ENCODE peak calls at places on chromosomes 2 and 18, in five cellular contexts. U is adipocyte, A is A549, N is astrocyte of the spinal cord, H is ovary. Y is an unnamed sample.

GRCh38 chr2:74597456-74597855 is 42.9 kb downstream of the DOK1 start:
- DNase-seq in H (no peak), N (no peak), A (no peak), U (no peak), Y (no peak)

GRCh38 chr2:7012141-7012809 is 95.1 kb downstream of the RNF144A start:
- DNase-seq in H (no peak), N (peak), U (peak), A (no peak), Y (no peak)

GRCh38 chr2:234851451-234851850 is 100.4 kb upstream of the SH3BP4 start:
- DNase-seq in H (no peak), U (no peak), A (no peak), N (no peak), Y (no peak)

GRCh38 chr2:234592541-234592940 is 95.7 kb upstream of the ARL4C start:
- DNase-seq in U (no peak), A (no peak), H (no peak), N (no peak), Y (no peak)

GRCh38 chr18:79199691-79200374 is 130.6 kb downstream of the ATP9B start:
- DNase-seq in H (no peak), N (peak), U (no peak), A (no peak), Y (peak)

GRCh38 chr2:70870790-70871189 is 35.2 kb upstream of the CD207 start:
- DNase-seq in A (no peak), U (no peak), H (no peak), N (no peak), Y (no peak)

GRCh38 chr18:5167827-5168226 is 29.2 kb downstream of the AKAIN1 start:
- DNase-seq in A (no peak), H (no peak), U (no peak), N (no peak), Y (no peak)

GRCh38 chr2:1591978-1592907 is 152.1 kb downstream of the PXDN start:
- DNase-seq in A (peak), U (no peak), H (peak), N (peak), Y (peak)

GRCh38 chr2:168758970-168759820 is 43.2 kb upstream of the NOSTRIN start:
- DNase-seq in N (peak), H (peak), A (peak), U (peak), Y (peak)

GRCh38 chr18:24427484-24427883 is 1.0 kb downstream of the IMPACT start:
- DNase-seq in U (peak), H (no peak), A (no peak), N (peak), Y (peak)

GRCh38 chr18:49345931-49346696 is 114.3 kb downstream of the DYM start:
- DNase-seq in N (no peak), H (no peak), A (no peak), U (no peak), Y (no peak)

GRCh38 chr2:151766421-151767153 is 32.3 kb upstream of the NEB start:
- DNase-seq in H (no peak), A (no peak), U (no peak), N (no peak), Y (no peak)

GRCh38 chr2:161915121-161915520 is 158.9 kb downstream of the DPP4 start:
- DNase-seq in N (no peak), H (no peak), A (no peak), U (peak), Y (no peak)

GRCh38 chr2:217790681-217791392 is 212.0 kb downstream of the TNS1 start:
- DNase-seq in U (peak), A (no peak), N (peak), H (peak), Y (peak)

GRCh38 chr2:224833986-224834385 is 117.8 kb upstream of the CCDC195 start:
- DNase-seq in H (no peak), U (no peak), N (no peak), A (no peak), Y (peak)

GRCh38 chr2:48356701-48357322 is 173.1 kb upstream of the STON1 start:
- DNase-seq in N (peak), A (no peak), U (peak), H (no peak), Y (no peak)

GRCh38 chr2:144550084-144550483 is 30.2 kb upstream of the ZEB2 start:
- DNase-seq in N (no peak), U (no peak), A (no peak), H (no peak), Y (no peak)

GRCh38 chr18:595068-595467 is 1.7 kb upstream of the CLUL1 start:
- DNase-seq in U (no peak), N (no peak), H (no peak), A (no peak), Y (no peak)

GRCh38 chr18:79022603-79023002 is 43.0 kb downstream of the SALL3 start:
- DNase-seq in A (no peak), U (no peak), N (no peak), H (no peak), Y (no peak)

GRCh38 chr18:31297248-31297647 is 20.7 kb upstream of the DSG1 start:
- DNase-seq in A (no peak), H (no peak), U (no peak), N (no peak), Y (peak)

GRCh38 chr2:50346586-50347351 is 685.2 kb downstream of the NRXN1 start:
- DNase-seq in N (no peak), A (no peak), U (peak), H (no peak), Y (no peak)

GRCh38 chr2:48483506-48483905 is 46.4 kb upstream of the STON1 start:
- DNase-seq in A (no peak), H (no peak), U (peak), N (peak), Y (no peak)

GRCh38 chr2:118059919-118060478 is 28.3 kb upstream of the INSIG2 start:
- DNase-seq in U (peak), A (no peak), N (peak), H (no peak), Y (no peak)

GRCh38 chr2:217593732-217594131 is 409.1 kb downstream of the TNS1 start:
- DNase-seq in U (no peak), H (no peak), A (no peak), N (no peak), Y (no peak)

GRCh38 chr2:173522356-173522755 is 167.7 kb downstream of the CDCA7 start:
- DNase-seq in A (no peak), H (no peak), N (no peak), U (no peak), Y (no peak)

GRCh38 chr18:7565677-7566076 is 1.4 kb upstream of the PTPRM start:
- DNase-seq in A (no peak), U (peak), H (no peak), N (no peak), Y (no peak)
- H3K4me3 ChIP-seq in A (no peak), U (peak), H (no peak), N (no peak), Y (no peak)

DNA sequence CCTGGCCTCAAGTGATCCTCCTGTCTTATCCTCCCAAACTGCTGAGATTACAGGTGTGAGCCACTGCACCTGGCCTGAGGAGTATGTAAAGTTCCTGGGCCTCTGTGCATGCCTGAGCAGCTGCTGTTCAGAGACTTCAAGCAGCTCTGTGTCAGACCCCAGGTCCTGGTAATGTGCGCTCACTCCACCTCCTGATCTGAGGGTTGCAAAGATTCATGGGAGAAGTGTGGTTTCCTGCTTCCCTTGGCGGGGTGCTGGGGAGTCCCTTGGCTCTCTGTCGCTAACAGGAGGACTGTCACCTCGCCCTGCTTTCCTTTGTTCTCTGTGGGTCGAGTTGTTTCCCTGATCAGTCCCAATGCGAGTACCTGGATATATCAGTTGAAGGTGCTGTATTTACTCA is 8.6 kb upstream of the IL36A start:
- DNase-seq in H (no peak), A (no peak), U (no peak), N (no peak), Y (no peak)
- H3K4me3 ChIP-seq in H (no peak), A (no peak), U (no peak), N (no peak), Y (no peak)

GRCh38 chr2:10028988-10029874 is 14.1 kb upstream of the KLF11 start:
- DNase-seq in N (peak), A (no peak), H (no peak), U (no peak), Y (peak)
- H3K4me3 ChIP-seq in N (no peak), A (no peak), H (no peak), U (no peak), Y (no peak)

DNA sequence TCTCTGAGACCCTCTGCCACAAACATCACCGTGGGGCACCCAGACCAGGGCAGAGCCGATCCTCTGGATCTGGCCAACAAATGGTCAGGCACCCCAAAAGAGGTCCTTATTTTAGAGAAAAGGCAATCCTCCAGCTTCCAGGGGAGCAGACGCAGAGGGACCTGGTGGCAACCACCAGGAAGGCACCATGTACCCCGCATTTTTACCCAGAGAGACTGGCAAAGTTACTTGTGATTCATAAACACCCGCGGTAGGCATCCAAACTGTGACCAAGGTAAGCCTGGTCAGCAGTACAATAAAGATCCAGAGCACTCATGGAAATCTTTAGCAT is 10.5 kb downstream of the LIMS2 start:
- DNase-seq in N (no peak), A (no peak), H (no peak), U (no peak), Y (no peak)
- H3K4me3 ChIP-seq in N (no peak), A (no peak), H (peak), U (no peak), Y (no peak)

GRCh38 chr2:176174382-176174834 is 14.1 kb upstream of the HOXD1 start:
- DNase-seq in N (no peak), A (no peak), H (peak), U (no peak), Y (no peak)
- H3K4me3 ChIP-seq in N (peak), A (no peak), H (peak), U (peak), Y (no peak)

GRCh38 chr2:240440251-240440650 is 4.8 kb downstream of the GPC1 start:
- DNase-seq in N (no peak), H (no peak), A (no peak), U (no peak), Y (no peak)

GRCh38 chr2:240437181-240437860 is 1.9 kb downstream of the GPC1 start:
- DNase-seq in U (no peak), A (no peak), N (no peak), H (peak), Y (no peak)

GRCh38 chr2:240437861-240438809 is 2.7 kb downstream of the GPC1 start:
- DNase-seq in U (peak), A (peak), N (peak), H (peak), Y (peak)

GRCh38 chr2:240439698-240440151 is 4.3 kb downstream of the GPC1 start:
- DNase-seq in A (no peak), U (no peak), N (no peak), H (peak), Y (no peak)

DNA sequence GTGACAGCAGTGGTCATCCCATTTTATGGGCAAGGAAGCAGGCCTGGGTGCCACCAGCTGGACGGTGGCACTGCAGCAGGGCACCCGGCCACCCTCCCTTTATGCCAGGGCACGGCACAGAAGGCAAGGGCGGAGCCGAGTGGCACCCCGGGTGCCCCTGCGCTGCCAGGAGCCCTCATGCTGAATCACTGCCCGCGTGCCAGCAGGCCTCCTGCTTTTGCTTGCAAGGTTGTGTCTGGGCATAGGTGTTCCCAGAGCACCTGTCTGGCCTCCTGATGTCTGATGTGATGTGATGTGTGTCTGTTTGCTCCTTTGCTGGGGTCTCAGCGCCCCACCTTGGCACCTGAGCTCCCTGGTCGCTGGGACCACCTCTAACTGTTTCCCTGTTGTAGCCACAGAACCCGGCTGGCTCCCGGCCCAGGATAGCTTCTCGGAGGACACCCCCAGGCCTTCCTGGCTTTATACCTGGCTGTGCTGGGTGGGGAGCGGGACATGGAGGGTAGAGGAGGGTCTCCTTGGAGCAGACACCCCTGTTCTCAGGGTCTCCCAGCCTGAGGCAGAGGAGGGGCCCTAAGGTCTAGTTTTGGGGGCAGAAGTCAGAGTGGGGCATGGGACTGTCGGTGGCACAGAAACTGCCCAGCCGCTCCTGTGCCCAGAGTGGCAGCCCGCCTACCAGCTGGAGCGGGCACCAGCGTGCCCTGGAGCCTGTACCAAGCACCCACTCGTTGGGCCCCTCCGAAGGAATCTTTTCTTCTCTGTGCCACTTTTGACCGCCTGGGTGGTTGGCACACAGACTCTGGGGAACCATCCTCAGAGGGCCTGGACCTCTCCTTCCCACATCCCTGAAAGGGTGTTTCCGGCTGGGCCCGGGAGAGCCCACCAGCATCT is 3.6 kb downstream of the GPC1 start:
- DNase-seq in H (peak), U (no peak), N (no peak), A (no peak), Y (no peak)
- H3K4me3 ChIP-seq in H (no peak), U (peak), N (no peak), A (no peak), Y (peak)

DNA sequence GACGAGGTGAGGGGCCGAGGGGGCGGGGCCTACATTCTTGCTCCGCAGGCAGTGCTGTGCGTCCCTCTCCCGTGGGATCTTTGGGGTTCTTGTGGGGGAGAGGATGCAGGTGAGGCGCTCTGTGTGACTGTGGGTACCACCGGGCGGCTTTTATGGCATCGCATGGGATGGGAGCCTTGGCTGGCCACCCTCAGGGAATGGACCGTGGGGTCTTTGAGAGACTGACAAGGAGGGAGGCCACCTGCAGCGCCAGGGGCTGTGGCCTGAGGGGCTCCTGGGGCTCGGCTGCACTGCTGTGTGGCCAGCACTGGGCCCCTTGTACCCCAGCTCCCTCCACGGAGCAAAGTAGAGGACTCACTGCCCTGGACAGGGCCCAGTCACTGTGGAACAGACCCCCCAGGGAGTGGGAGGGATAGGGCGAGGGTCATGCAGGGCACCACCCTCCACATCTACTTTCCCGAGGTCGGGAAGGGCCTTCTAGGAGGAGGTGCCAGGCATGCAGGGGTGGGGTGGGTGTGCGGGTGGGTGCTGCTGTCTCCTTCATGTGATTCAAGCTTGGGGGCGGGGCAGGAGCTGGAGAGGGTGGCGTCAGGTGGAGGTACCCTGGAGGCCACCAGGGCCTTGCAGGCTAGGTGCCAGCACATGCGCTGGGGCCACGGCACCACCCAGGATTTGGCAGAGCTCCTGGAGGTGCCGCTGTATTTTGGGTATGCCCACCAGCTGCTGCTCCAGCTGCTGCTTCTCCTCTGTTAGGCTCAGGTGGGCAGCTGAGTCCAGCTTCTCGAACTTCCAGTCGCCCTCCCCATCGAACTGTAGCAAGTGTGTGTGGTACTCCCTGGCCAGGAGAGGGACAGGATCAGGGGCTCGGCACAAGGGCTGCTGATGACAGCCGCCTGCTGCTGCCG is 1072.4 kb downstream of the RPIA start:
- DNase-seq in N (no peak), H (peak), U (no peak), A (no peak), Y (no peak)
- H3K4me3 ChIP-seq in N (no peak), H (no peak), U (no peak), A (no peak), Y (no peak)

GRCh38 chr2:172430671-172431070 is 3.3 kb downstream of the ITGA6 start:
- DNase-seq in U (no peak), A (no peak), N (no peak), H (no peak), Y (peak)

GRCh38 chr2:172430027-172430426 is 2.6 kb downstream of the ITGA6 start:
- DNase-seq in N (no peak), U (no peak), A (no peak), H (no peak), Y (no peak)

GRCh38 chr2:172427990-172428840 is 829 bp downstream of the ITGA6 start:
- DNase-seq in N (peak), U (peak), A (peak), H (peak), Y (no peak)

GRCh38 chr2:172428841-172429173 is 1.4 kb downstream of the ITGA6 start:
- DNase-seq in H (no peak), U (no peak), N (no peak), A (no peak), Y (no peak)

GRCh38 chr2:172429351-172429968 is 2.1 kb downstream of the ITGA6 start:
- DNase-seq in N (peak), A (no peak), U (no peak), H (no peak), Y (peak)
- H3K4me3 ChIP-seq in N (peak), A (peak), U (peak), H (peak), Y (peak)

GRCh38 chr2:64651590-64651989 is 2.1 kb downstream of the SERTAD2 start:
- DNase-seq in U (no peak), A (no peak), H (no peak), N (no peak), Y (no peak)
- H3K4me3 ChIP-seq in U (peak), A (peak), H (peak), N (no peak), Y (peak)

Y was measured in epithelial cell of esophagus.